ENCODE peak calls at places on chromosomes 2 and 18, in nine cellular contexts. U is fibroblast of lung, Q is H9, W is MM.1S, A is astrocyte of the spinal cord, I is left ventricle myocardium inferior, T is AG04450, K is nephron progenitor cell, Z is colonic mucosa. N is an unnamed sample.

GRCh38 chr2:222017232-222017631 is 281.6 kb downstream of the PAX3 start:
- DNase-seq in U (no peak), Q (no peak), W (no peak), A (no peak), I (no peak), T (no peak), K (no peak), Z (no peak), N (no peak)

GRCh38 chr2:228039752-228040534 is 141.5 kb downstream of the SPHKAP start:
- DNase-seq in U (peak), Q (no peak), W (peak), A (peak), I (no peak), T (no peak), K (peak), Z (no peak), N (peak)

GRCh38 chr2:239871481-239872435 is 153.4 kb downstream of the NDUFA10 start:
- DNase-seq in U (no peak), Q (no peak), W (no peak), A (no peak), I (no peak), T (no peak), K (no peak), Z (peak), N (no peak)

GRCh38 chr2:10721344-10722251 is at the start of gene ATP6V1C2:
- DNase-seq in U (no peak), Q (peak), W (peak), A (no peak), I (no peak), T (no peak), K (peak), Z (peak), N (peak)

GRCh38 chr2:119315241-119315925 is 51.3 kb downstream of the C2orf76 start:
- DNase-seq in U (no peak), Q (no peak), W (no peak), A (no peak), I (no peak), T (no peak), K (no peak), Z (no peak), N (no peak)

GRCh38 chr2:77397763-77398162 is 124.4 kb downstream of the LRRTM4 start:
- DNase-seq in U (no peak), Q (no peak), W (no peak), A (no peak), I (no peak), T (no peak), K (no peak), Z (no peak), N (no peak)

GRCh38 chr2:66364495-66364992 is 70.4 kb upstream of the MEIS1 start:
- DNase-seq in U (peak), Q (no peak), W (no peak), A (peak), I (peak), T (no peak), K (no peak), Z (no peak), N (no peak)

GRCh38 chr2:12970861-12971260 is 254.1 kb downstream of the TRIB2 start:
- DNase-seq in U (peak), Q (no peak), W (no peak), A (peak), I (no peak), T (peak), K (no peak), Z (no peak), N (no peak)

GRCh38 chr18:1094408-1094807 is 189.7 kb downstream of the ADCYAP1 start:
- DNase-seq in U (no peak), Q (no peak), W (no peak), A (peak), I (no peak), T (no peak), K (no peak), Z (no peak), N (no peak)

GRCh38 chr2:171794918-171795317 is 99.1 kb downstream of the SLC25A12 start:
- DNase-seq in U (no peak), Q (no peak), W (no peak), A (no peak), I (no peak), T (no peak), K (no peak), Z (no peak), N (no peak)

GRCh38 chr18:58805482-58806187 is 59.0 kb upstream of the ZNF532 start:
- DNase-seq in U (no peak), Q (no peak), W (no peak), A (no peak), I (no peak), T (no peak), K (peak), Z (no peak), N (no peak)

GRCh38 chr2:55010149-55010591 is 40.1 kb downstream of the RTN4 start:
- DNase-seq in U (peak), Q (no peak), W (peak), A (peak), I (no peak), T (no peak), K (no peak), Z (peak), N (peak)

GRCh38 chr2:121237980-121238665 is 46.9 kb downstream of the TFCP2L1 start:
- DNase-seq in U (no peak), Q (no peak), W (no peak), A (peak), I (no peak), T (no peak), K (no peak), Z (no peak), N (no peak)

GRCh38 chr2:67880291-67880761 is 182.5 kb downstream of the C1D start:
- DNase-seq in U (no peak), Q (no peak), W (no peak), A (no peak), I (no peak), T (no peak), K (no peak), Z (no peak), N (no peak)

GRCh38 chr2:190181066-190181681 is 118.6 kb upstream of the MSTN start:
- DNase-seq in U (peak), Q (no peak), W (peak), A (no peak), I (no peak), T (no peak), K (no peak), Z (no peak), N (peak)

GRCh38 chr2:168770796-168771195 is 31.6 kb upstream of the NOSTRIN start:
- DNase-seq in U (no peak), Q (no peak), W (no peak), A (no peak), I (no peak), T (no peak), K (no peak), Z (no peak), N (no peak)

GRCh38 chr2:235669983-235670962 is 176.4 kb downstream of the AGAP1 start:
- DNase-seq in U (peak), Q (peak), W (no peak), A (peak), I (peak), T (peak), K (peak), Z (peak), N (peak)

GRCh38 chr18:70576281-70577022 is 287.6 kb downstream of the SOCS6 start:
- DNase-seq in U (no peak), Q (no peak), W (no peak), A (no peak), I (no peak), T (no peak), K (no peak), Z (no peak), N (no peak)

GRCh38 chr2:21265752-21266151 is 142.0 kb downstream of the TDRD15 start:
- DNase-seq in U (no peak), Q (no peak), W (no peak), A (no peak), I (no peak), T (no peak), K (no peak), Z (no peak), N (no peak)

GRCh38 chr18:5066380-5066977 is 130.6 kb downstream of the AKAIN1 start:
- DNase-seq in U (no peak), Q (peak), W (no peak), A (no peak), I (no peak), T (no peak), K (no peak), Z (peak), N (peak)

GRCh38 chr18:78769502-78770113 is 210.0 kb upstream of the SALL3 start:
- DNase-seq in U (no peak), Q (no peak), W (no peak), A (no peak), I (no peak), T (no peak), K (no peak), Z (peak), N (no peak)

GRCh38 chr2:197168705-197169104 is 141.9 kb downstream of the ANKRD44 start:
- DNase-seq in U (peak), Q (peak), W (no peak), A (peak), I (peak), T (no peak), K (peak), Z (peak), N (peak)

GRCh38 chr2:18987021-18987420 is 371.4 kb downstream of the OSR1 start:
- DNase-seq in U (no peak), Q (no peak), W (no peak), A (no peak), I (no peak), T (no peak), K (no peak), Z (no peak), N (no peak)

GRCh38 chr2:17830053-17831034 is 14.1 kb downstream of the MSGN1 start:
- DNase-seq in U (peak), Q (peak), W (peak), A (peak), I (peak), T (peak), K (peak), Z (peak), N (peak)

GRCh38 chr18:7272268-7273049 is 41.6 kb downstream of the LRRC30 start:
- DNase-seq in U (peak), Q (peak), W (peak), A (peak), I (peak), T (peak), K (peak), Z (peak), N (no peak)

GRCh38 chr2:169977510-169977909 is 150.3 kb downstream of the UBR3 start:
- DNase-seq in U (no peak), Q (no peak), W (no peak), A (no peak), I (no peak), T (no peak), K (no peak), Z (no peak), N (no peak)
- TF ChIP-seq CTCF in U (no peak), Q (no peak), W (no peak), A (no peak), I (no peak), T (no peak), K (no peak), Z (no peak), N (no peak)

GRCh38 chr2:200993097-200993496 is 29.6 kb upstream of the ORC2 start:
- DNase-seq in U (peak), Q (no peak), W (no peak), A (no peak), I (no peak), T (no peak), K (no peak), Z (no peak), N (no peak)
- TF ChIP-seq CTCF in U (no peak), Q (no peak), W (no peak), A (no peak), I (no peak), T (no peak), K (no peak), Z (no peak), N (no peak)

DNA sequence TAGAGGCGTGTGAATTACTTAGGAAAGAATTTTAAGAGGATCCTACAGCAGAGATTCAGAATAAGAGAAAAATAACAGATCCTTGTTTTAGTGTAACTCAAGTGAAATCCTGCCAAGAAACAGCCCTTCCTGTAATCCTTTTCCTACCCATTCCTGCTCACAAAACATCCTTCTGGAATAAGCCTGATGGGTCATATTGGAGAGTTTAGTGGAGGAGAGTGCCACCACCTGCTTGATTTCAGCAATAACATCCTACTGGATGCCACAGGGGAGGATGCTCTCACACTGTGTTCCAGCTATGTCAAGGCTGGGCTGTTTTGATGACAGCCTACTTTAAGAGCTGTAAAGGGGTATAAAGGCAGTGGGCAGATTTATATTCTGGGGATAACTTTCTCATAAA is 54.8 kb upstream of the CCDC178 start:
- DNase-seq in U (peak), Q (peak), W (peak), A (peak), I (no peak), T (no peak), K (peak), Z (no peak), N (peak)
- TF ChIP-seq CTCF in U (peak), Q (peak), W (peak), A (peak), I (peak), T (peak), K (peak), Z (peak), N (peak)

GRCh38 chr2:161004379-161004778 is 155.8 kb upstream of the TANK start:
- DNase-seq in U (peak), Q (no peak), W (peak), A (peak), I (no peak), T (no peak), K (no peak), Z (no peak), N (no peak)
- TF ChIP-seq CTCF in U (peak), Q (peak), W (peak), A (peak), I (peak), T (peak), K (no peak), Z (no peak), N (no peak)

GRCh38 chr2:148534416-148535205 is 109.9 kb upstream of the EPC2 start:
- DNase-seq in U (peak), Q (no peak), W (no peak), A (no peak), I (peak), T (no peak), K (no peak), Z (no peak), N (no peak)
- TF ChIP-seq CTCF in U (no peak), Q (no peak), W (no peak), A (no peak), I (no peak), T (no peak), K (no peak), Z (no peak), N (no peak)

GRCh38 chr2:218892693-218893348 is 12.2 kb downstream of the WNT10A start:
- DNase-seq in U (peak), Q (peak), W (peak), A (peak), I (peak), T (no peak), K (peak), Z (peak), N (peak)
- TF ChIP-seq CTCF in U (peak), Q (peak), W (peak), A (peak), I (peak), T (peak), K (peak), Z (peak), N (peak)

DNA sequence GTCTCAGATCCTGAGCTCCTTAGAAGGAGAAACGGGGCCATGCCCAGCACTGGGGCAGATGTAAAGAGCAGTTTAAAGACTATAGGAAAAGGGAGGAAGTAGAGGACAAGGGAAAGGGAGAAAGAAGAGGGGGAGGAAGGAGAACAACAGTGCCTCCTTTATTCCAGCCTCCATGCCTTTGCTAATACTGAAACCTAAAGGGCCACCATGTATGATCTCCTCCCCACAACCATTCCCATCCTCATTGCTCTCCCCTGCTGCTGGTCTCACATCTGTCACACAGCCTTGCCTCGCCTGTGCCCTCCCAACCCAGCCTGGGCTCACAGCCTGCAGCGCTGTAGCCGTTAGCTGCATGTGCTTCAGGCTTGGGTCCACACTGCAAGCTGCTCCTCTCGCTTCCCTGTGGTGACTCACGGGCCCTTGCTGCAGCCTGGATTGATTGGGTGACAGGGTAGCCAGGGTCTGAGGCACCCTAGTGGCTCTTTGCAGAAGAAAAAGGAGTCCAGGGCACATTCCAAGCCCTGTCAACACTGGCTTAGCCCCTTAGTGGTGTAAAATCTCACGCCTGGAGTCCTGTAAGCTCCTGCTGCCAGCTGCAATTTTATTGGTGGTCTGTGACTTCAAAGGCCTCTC is 281.9 kb downstream of the SRBD1 start:
- DNase-seq in U (peak), Q (peak), W (no peak), A (peak), I (no peak), T (no peak), K (no peak), Z (no peak), N (no peak)
- TF ChIP-seq CTCF in U (no peak), Q (peak), W (no peak), A (no peak), I (no peak), T (no peak), K (no peak), Z (no peak), N (no peak)

N was measured in GM20000.